ENCODE peak calls at places on chromosomes 16 and 17, in five cellular contexts. U is HFFc6, X is MM.1S, C is heart left ventricle, Z is OCI-LY7. A is an unnamed sample.

GRCh38 chr17:79562806-79563141 is 48.1 kb downstream of the RBFOX3 start:
- DNase-seq in U (no peak), X (no peak), C (no peak), Z (no peak), A (no peak)

GRCh38 chr17:27282054-27282501 is 11.8 kb upstream of the WSB1 start:
- DNase-seq in U (peak), X (peak), C (no peak), Z (peak), A (no peak)

GRCh38 chr16:66277311-66278070 is 89.0 kb upstream of the CDH5 start:
- DNase-seq in U (no peak), X (no peak), C (no peak), Z (no peak), A (no peak)

GRCh38 chr17:32103476-32104113 is 38.7 kb upstream of the RHOT1 start:
- DNase-seq in U (no peak), X (no peak), C (no peak), Z (no peak), A (no peak)

GRCh38 chr17:67221062-67221998 is 23.7 kb downstream of the HELZ start:
- DNase-seq in U (peak), X (no peak), C (peak), Z (peak), A (peak)

GRCh38 chr16:70252355-70252988 is 732 bp upstream of the EXOSC6 start:
- DNase-seq in U (no peak), X (no peak), C (no peak), Z (peak), A (no peak)

GRCh38 chr17:75642221-75643032 is 9.2 kb downstream of the SMIM5 start:
- DNase-seq in U (no peak), X (peak), C (no peak), Z (no peak), A (no peak)

GRCh38 chr17:48995871-48996695 is 1.1 kb upstream of the IGF2BP1 start:
- DNase-seq in U (no peak), X (no peak), C (no peak), Z (peak), A (no peak)

GRCh38 chr17:29572691-29573557 is 4.4 kb downstream of the TP53I13 start:
- DNase-seq in U (peak), X (peak), C (peak), Z (peak), A (peak)

GRCh38 chr17:70564006-70564620 is 394.8 kb downstream of the KCNJ2 start:
- DNase-seq in U (no peak), X (no peak), C (no peak), Z (no peak), A (no peak)

GRCh38 chr16:74830646-74831045 is 56.0 kb upstream of the FA2H start:
- DNase-seq in U (no peak), X (no peak), C (no peak), Z (no peak), A (no peak)

GRCh38 chr17:55210292-55210691 is 54.5 kb upstream of the HLF start:
- DNase-seq in U (no peak), X (no peak), C (no peak), Z (no peak), A (no peak)

GRCh38 chr17:7308625-7309433 is 1.4 kb downstream of the EIF5A start:
- DNase-seq in U (peak), X (peak), C (peak), Z (peak), A (peak)

GRCh38 chr17:45195424-45195823 is 26.3 kb upstream of the FMNL1 start:
- DNase-seq in U (no peak), X (no peak), C (no peak), Z (no peak), A (no peak)

GRCh38 chr16:25006504-25007055 is 8.6 kb downstream of the ARHGAP17 start:
- DNase-seq in U (peak), X (no peak), C (no peak), Z (no peak), A (no peak)

GRCh38 chr16:1244881-1245280 is 4.4 kb downstream of the TPSAB1 start:
- DNase-seq in U (no peak), X (no peak), C (no peak), Z (no peak), A (no peak)

GRCh38 chr16:78684040-78684611 is 584.7 kb downstream of the WWOX start:
- DNase-seq in U (peak), X (no peak), C (peak), Z (no peak), A (no peak)

GRCh38 chr17:70646673-70647072 is 477.3 kb downstream of the KCNJ2 start:
- DNase-seq in U (no peak), X (no peak), C (no peak), Z (no peak), A (no peak)

GRCh38 chr16:26186221-26186620 is 494.5 kb downstream of the HS3ST4 start:
- DNase-seq in U (no peak), X (no peak), C (no peak), Z (no peak), A (no peak)

GRCh38 chr17:9368631-9369030 is 207.0 kb downstream of the STX8 start:
- DNase-seq in U (no peak), X (no peak), C (no peak), Z (no peak), A (no peak)

GRCh38 chr16:57938936-57939871 is 31.7 kb downstream of the CNGB1 start:
- DNase-seq in U (peak), X (no peak), C (peak), Z (no peak), A (no peak)

GRCh38 chr17:27797390-27798091 is 2.8 kb downstream of the NOS2 start:
- DNase-seq in U (no peak), X (no peak), C (no peak), Z (no peak), A (no peak)

GRCh38 chr16:49664221-49665215 is 191.4 kb downstream of the ZNF423 start:
- DNase-seq in U (no peak), X (no peak), C (peak), Z (no peak), A (no peak)

GRCh38 chr16:57186630-57187507 is 740 bp downstream of the RSPRY1 start:
- DNase-seq in U (peak), X (peak), C (peak), Z (peak), A (peak)

GRCh38 chr17:3033248-3033640 is 30.2 kb downstream of the OR1D5 start:
- DNase-seq in U (no peak), X (no peak), C (no peak), Z (no peak), A (no peak)

GRCh38 chr17:31393749-31394146 is 2.3 kb downstream of the RAB11FIP4 start:
- DNase-seq in U (no peak), X (no peak), C (no peak), Z (no peak), A (no peak)

GRCh38 chr16:75029854-75030253 is 31.0 kb downstream of the ZNRF1 start:
- DNase-seq in U (peak), X (no peak), C (no peak), Z (no peak), A (no peak)

GRCh38 chr17:58381124-58381838 is 29.3 kb upstream of the SUPT4H1 start:
- DNase-seq in U (no peak), X (no peak), C (no peak), Z (no peak), A (no peak)

GRCh38 chr16:83345846-83346245 is 461.9 kb upstream of the HSBP1 start:
- DNase-seq in U (no peak), X (no peak), C (no peak), Z (no peak), A (no peak)

GRCh38 chr17:81253358-81254131 is 14.4 kb downstream of the NDUFAF8 start:
- DNase-seq in U (no peak), X (no peak), C (no peak), Z (peak), A (peak)

GRCh38 chr17:77392376-77393273 is 251.9 kb downstream of the SEC14L1 start:
- DNase-seq in U (no peak), X (no peak), C (peak), Z (no peak), A (no peak)

GRCh38 chr17:75910699-75911098 is 6.0 kb upstream of the MRPL38 start:
- DNase-seq in U (no peak), X (no peak), C (no peak), Z (no peak), A (no peak)

GRCh38 chr17:63189082-63189481 is 223.0 kb downstream of the TANC2 start:
- DNase-seq in U (peak), X (no peak), C (no peak), Z (no peak), A (no peak)

GRCh38 chr16:4693956-4694663 is 748 bp downstream of the NUDT16L1 start:
- DNase-seq in U (peak), X (peak), C (no peak), Z (peak), A (peak)

GRCh38 chr17:16486373-16487250 is 5.4 kb downstream of the LRRC75A start:
- DNase-seq in U (peak), X (no peak), C (peak), Z (no peak), A (no peak)

GRCh38 chr16:1001096-1001495 is 19.5 kb downstream of the SOX8 start:
- DNase-seq in U (no peak), X (no peak), C (no peak), Z (no peak), A (no peak)

GRCh38 chr17:28946239-28946638 is 5.1 kb downstream of the PHF12 start:
- DNase-seq in U (peak), X (no peak), C (no peak), Z (no peak), A (no peak)

GRCh38 chr17:55770220-55770870 is 19.5 kb downstream of the PCTP start:
- DNase-seq in U (peak), X (peak), C (no peak), Z (peak), A (no peak)

A was measured in central memory CD4-positive, alpha-beta T cell.